ENCODE peak calls at places on chromosomes 16 and 17, in four cellular contexts. One of them, this sample, is unnamed.
A peak's percentile ranks its signal among the peaks of the same experiment; 100 is the strongest.

GRCh38 chr16:68617735-68618134 is 27.4 kb upstream of the CDH3 start:
- DNase-seq in ACHN: no peak
- DNase-seq in stimulated activated effector memory CD8-positive, alpha-beta T cell treated with anti-CD3 and anti-CD28 coated beads, Interleukin-12 subunit alpha, Interleukin-12 subunit beta, amount 100 ng/mL, for 72 hours: no peak
- DNase-seq in left colon: no peak
- DNase-seq in this sample: no peak

GRCh38 chr16:1790611-1791255 is 2.8 kb downstream of the IGFALS start:
- DNase-seq in ACHN: no peak
- DNase-seq in stimulated activated effector memory CD8-positive, alpha-beta T cell treated with anti-CD3 and anti-CD28 coated beads, Interleukin-12 subunit alpha, Interleukin-12 subunit beta, amount 100 ng/mL, for 72 hours: no peak
- DNase-seq in left colon: no peak
- DNase-seq in this sample: no peak

GRCh38 chr17:12622726-12623125 is 43.0 kb upstream of the MYOCD start:
- DNase-seq in ACHN: no peak
- DNase-seq in stimulated activated effector memory CD8-positive, alpha-beta T cell treated with anti-CD3 and anti-CD28 coated beads, Interleukin-12 subunit alpha, Interleukin-12 subunit beta, amount 100 ng/mL, for 72 hours: no peak
- DNase-seq in left colon: no peak
- DNase-seq in this sample: no peak

GRCh38 chr16:11914210-11914758 is 1.5 kb downstream of the GSPT1 start:
- DNase-seq in ACHN: no peak
- DNase-seq in stimulated activated effector memory CD8-positive, alpha-beta T cell treated with anti-CD3 and anti-CD28 coated beads, Interleukin-12 subunit alpha, Interleukin-12 subunit beta, amount 100 ng/mL, for 72 hours: no peak
- DNase-seq in left colon: no peak
- DNase-seq in this sample: no peak

GRCh38 chr16:85136705-85137322 is 24.5 kb upstream of the CIBAR2 start:
- DNase-seq in ACHN: peak; percentile 18
- DNase-seq in stimulated activated effector memory CD8-positive, alpha-beta T cell treated with anti-CD3 and anti-CD28 coated beads, Interleukin-12 subunit alpha, Interleukin-12 subunit beta, amount 100 ng/mL, for 72 hours: no peak
- DNase-seq in left colon: peak; percentile 48
- DNase-seq in this sample: peak; percentile 31

GRCh38 chr16:68288252-68288650 is 22.5 kb downstream of the SLC7A6OS start:
- DNase-seq in ACHN: no peak
- DNase-seq in stimulated activated effector memory CD8-positive, alpha-beta T cell treated with anti-CD3 and anti-CD28 coated beads, Interleukin-12 subunit alpha, Interleukin-12 subunit beta, amount 100 ng/mL, for 72 hours: no peak
- DNase-seq in left colon: no peak
- DNase-seq in this sample: no peak

GRCh38 chr16:12158428-12158827 is 181.9 kb downstream of the SNX29 start:
- DNase-seq in ACHN: peak; percentile 23
- DNase-seq in stimulated activated effector memory CD8-positive, alpha-beta T cell treated with anti-CD3 and anti-CD28 coated beads, Interleukin-12 subunit alpha, Interleukin-12 subunit beta, amount 100 ng/mL, for 72 hours: no peak
- DNase-seq in left colon: no peak
- DNase-seq in this sample: no peak

GRCh38 chr17:77461277-77462057 is 320.7 kb downstream of the SEC14L1 start:
- DNase-seq in ACHN: no peak
- DNase-seq in stimulated activated effector memory CD8-positive, alpha-beta T cell treated with anti-CD3 and anti-CD28 coated beads, Interleukin-12 subunit alpha, Interleukin-12 subunit beta, amount 100 ng/mL, for 72 hours: no peak
- DNase-seq in left colon: no peak
- DNase-seq in this sample: no peak

GRCh38 chr17:75809631-75810111 is 25.1 kb downstream of the UNK start:
- DNase-seq in ACHN: no peak
- DNase-seq in stimulated activated effector memory CD8-positive, alpha-beta T cell treated with anti-CD3 and anti-CD28 coated beads, Interleukin-12 subunit alpha, Interleukin-12 subunit beta, amount 100 ng/mL, for 72 hours: no peak
- DNase-seq in left colon: no peak
- DNase-seq in this sample: no peak

GRCh38 chr16:49499018-49499785 is 125.6 kb downstream of the C16orf78 start:
- DNase-seq in ACHN: no peak
- DNase-seq in stimulated activated effector memory CD8-positive, alpha-beta T cell treated with anti-CD3 and anti-CD28 coated beads, Interleukin-12 subunit alpha, Interleukin-12 subunit beta, amount 100 ng/mL, for 72 hours: no peak
- DNase-seq in left colon: peak; percentile 11
- DNase-seq in this sample: peak; percentile 1

GRCh38 chr17:30716461-30717289 is 107.8 kb downstream of the CRLF3 start:
- DNase-seq in ACHN: peak; percentile 39
- DNase-seq in stimulated activated effector memory CD8-positive, alpha-beta T cell treated with anti-CD3 and anti-CD28 coated beads, Interleukin-12 subunit alpha, Interleukin-12 subunit beta, amount 100 ng/mL, for 72 hours: no peak
- DNase-seq in left colon: peak; percentile 18
- DNase-seq in this sample: no peak

GRCh38 chr16:50644730-50645129 is 36.4 kb downstream of the SNX20 start:
- DNase-seq in ACHN: peak; percentile 15
- DNase-seq in stimulated activated effector memory CD8-positive, alpha-beta T cell treated with anti-CD3 and anti-CD28 coated beads, Interleukin-12 subunit alpha, Interleukin-12 subunit beta, amount 100 ng/mL, for 72 hours: no peak
- DNase-seq in left colon: no peak
- DNase-seq in this sample: peak; percentile 31

GRCh38 chr16:84520778-84521770 is 16.6 kb upstream of the MEAK7 start:
- DNase-seq in ACHN: no peak
- DNase-seq in stimulated activated effector memory CD8-positive, alpha-beta T cell treated with anti-CD3 and anti-CD28 coated beads, Interleukin-12 subunit alpha, Interleukin-12 subunit beta, amount 100 ng/mL, for 72 hours: no peak
- DNase-seq in left colon: no peak
- DNase-seq in this sample: no peak

GRCh38 chr16:4378202-4378666 is 6.6 kb downstream of the VASN start:
- DNase-seq in ACHN: no peak
- DNase-seq in stimulated activated effector memory CD8-positive, alpha-beta T cell treated with anti-CD3 and anti-CD28 coated beads, Interleukin-12 subunit alpha, Interleukin-12 subunit beta, amount 100 ng/mL, for 72 hours: no peak
- DNase-seq in left colon: no peak
- DNase-seq in this sample: no peak

GRCh38 chr17:41392278-41392677 is 5.1 kb downstream of the KRT31 start:
- DNase-seq in ACHN: no peak
- DNase-seq in stimulated activated effector memory CD8-positive, alpha-beta T cell treated with anti-CD3 and anti-CD28 coated beads, Interleukin-12 subunit alpha, Interleukin-12 subunit beta, amount 100 ng/mL, for 72 hours: no peak
- DNase-seq in left colon: no peak
- DNase-seq in this sample: no peak

GRCh38 chr17:82301916-82302497 is 15.4 kb downstream of the CD7 start:
- DNase-seq in ACHN: no peak
- DNase-seq in stimulated activated effector memory CD8-positive, alpha-beta T cell treated with anti-CD3 and anti-CD28 coated beads, Interleukin-12 subunit alpha, Interleukin-12 subunit beta, amount 100 ng/mL, for 72 hours: peak; percentile 84
- DNase-seq in left colon: no peak
- DNase-seq in this sample: no peak

GRCh38 chr17:6162216-6162615 is 92.0 kb downstream of the WSCD1 start:
- DNase-seq in ACHN: no peak
- DNase-seq in stimulated activated effector memory CD8-positive, alpha-beta T cell treated with anti-CD3 and anti-CD28 coated beads, Interleukin-12 subunit alpha, Interleukin-12 subunit beta, amount 100 ng/mL, for 72 hours: no peak
- DNase-seq in left colon: no peak
- DNase-seq in this sample: no peak

GRCh38 chr16:3094289-3095027 is 4.6 kb downstream of the ZSCAN10 start:
- DNase-seq in ACHN: peak; percentile 71
- DNase-seq in stimulated activated effector memory CD8-positive, alpha-beta T cell treated with anti-CD3 and anti-CD28 coated beads, Interleukin-12 subunit alpha, Interleukin-12 subunit beta, amount 100 ng/mL, for 72 hours: peak; percentile 81
- DNase-seq in left colon: no peak
- DNase-seq in this sample: peak; percentile 59

GRCh38 chr17:4310349-4311060 is 46.7 kb upstream of the ANKFY1 start:
- DNase-seq in ACHN: no peak
- DNase-seq in stimulated activated effector memory CD8-positive, alpha-beta T cell treated with anti-CD3 and anti-CD28 coated beads, Interleukin-12 subunit alpha, Interleukin-12 subunit beta, amount 100 ng/mL, for 72 hours: no peak
- DNase-seq in left colon: no peak
- DNase-seq in this sample: peak; percentile 37

This sample was measured in stomach.